ENCODE peak calls at places on chromosomes 12 and 14, in six cellular contexts. S is cardiac muscle cell, W is brain microvascular endothelial cell, Y is tibial artery, V is IMR-90, D is psoas muscle. I is an unnamed sample.

GRCh38 chr14:89477391-89477790 is 60.4 kb upstream of the FOXN3 start:
- DNase-seq in S (no peak), W (no peak), Y (peak), V (no peak), D (no peak), I (no peak)

GRCh38 chr12:108302471-108303311 is 36.4 kb downstream of the CMKLR1 start:
- DNase-seq in S (peak), W (no peak), Y (peak), V (no peak), D (peak), I (peak)

GRCh38 chr12:52389313-52390207 is 4.1 kb upstream of the KRT84 start:
- DNase-seq in S (peak), W (no peak), Y (no peak), V (no peak), D (no peak), I (no peak)

GRCh38 chr14:74204481-74204880 is 34.8 kb upstream of the VSX2 start:
- DNase-seq in S (no peak), W (no peak), Y (no peak), V (no peak), D (no peak), I (no peak)

GRCh38 chr12:124847675-124848074 is 16.0 kb downstream of the SCARB1 start:
- DNase-seq in S (peak), W (no peak), Y (no peak), V (peak), D (no peak), I (no peak)

GRCh38 chr14:68548194-68549056 is 244.4 kb downstream of the ZFP36L1 start:
- DNase-seq in S (peak), W (peak), Y (peak), V (peak), D (peak), I (peak)

GRCh38 chr12:82326905-82327503 is 31.2 kb downstream of the CCDC59 start:
- DNase-seq in S (peak), W (no peak), Y (no peak), V (peak), D (no peak), I (no peak)

GRCh38 chr14:72651081-72651480 is 242.8 kb downstream of the DPF3 start:
- DNase-seq in S (peak), W (peak), Y (no peak), V (peak), D (no peak), I (no peak)

GRCh38 chr14:50955373-50956043 is 11.2 kb upstream of the PYGL start:
- DNase-seq in S (peak), W (peak), Y (no peak), V (peak), D (peak), I (peak)

GRCh38 chr14:32039401-32039800 is 37.7 kb upstream of the ARHGAP5 start:
- DNase-seq in S (no peak), W (no peak), Y (no peak), V (no peak), D (no peak), I (no peak)

GRCh38 chr12:76920182-76921014 is 41.6 kb upstream of the CSRP2 start:
- DNase-seq in S (no peak), W (no peak), Y (no peak), V (no peak), D (no peak), I (no peak)

GRCh38 chr12:104582739-104583138 is 126.0 kb downstream of the CHST11 start:
- DNase-seq in S (no peak), W (no peak), Y (no peak), V (no peak), D (no peak), I (no peak)

GRCh38 chr12:109428038-109428629 is 49.0 kb downstream of the KCTD10 start:
- DNase-seq in S (peak), W (peak), Y (peak), V (peak), D (peak), I (peak)

GRCh38 chr12:107344035-107344808 is 250.9 kb upstream of the CRY1 start:
- DNase-seq in S (no peak), W (peak), Y (no peak), V (peak), D (no peak), I (no peak)

GRCh38 chr12:59871779-59872178 is 275.9 kb downstream of the SLC16A7 start:
- DNase-seq in S (no peak), W (no peak), Y (no peak), V (no peak), D (no peak), I (no peak)

GRCh38 chr12:3132636-3133409 is 55.6 kb downstream of the TSPAN9 start:
- DNase-seq in S (peak), W (peak), Y (no peak), V (peak), D (no peak), I (no peak)

GRCh38 chr12:52291267-52291935 is at the start of gene KRT81:
- DNase-seq in S (no peak), W (no peak), Y (no peak), V (no peak), D (no peak), I (no peak)

GRCh38 chr12:19709889-19710288 is 270.6 kb downstream of the AEBP2 start:
- DNase-seq in S (no peak), W (no peak), Y (no peak), V (peak), D (no peak), I (no peak)

GRCh38 chr12:109827566-109828550 is 5.3 kb downstream of the TRPV4 start:
- DNase-seq in S (peak), W (no peak), Y (peak), V (no peak), D (peak), I (peak)

GRCh38 chr12:92288533-92288932 is 142.9 kb upstream of the BTG1 start:
- DNase-seq in S (no peak), W (no peak), Y (no peak), V (no peak), D (no peak), I (peak)

GRCh38 chr12:92552412-92553108 is 150.2 kb upstream of the PLEKHG7 start:
- DNase-seq in S (peak), W (no peak), Y (no peak), V (peak), D (no peak), I (no peak)

GRCh38 chr12:50981319-50982239 is 29.2 kb downstream of the HIGD1C start:
- DNase-seq in S (no peak), W (no peak), Y (no peak), V (no peak), D (no peak), I (no peak)

GRCh38 chr12:79975143-79975542 is 40.2 kb upstream of the PPP1R12A start:
- DNase-seq in S (no peak), W (no peak), Y (no peak), V (no peak), D (no peak), I (no peak)

GRCh38 chr12:131753757-131754156 is 42.9 kb downstream of the SFSWAP start:
- DNase-seq in S (no peak), W (no peak), Y (peak), V (no peak), D (no peak), I (no peak)

GRCh38 chr14:81275995-81276698 is 55.4 kb upstream of the GTF2A1 start:
- DNase-seq in S (no peak), W (no peak), Y (no peak), V (no peak), D (no peak), I (no peak)

GRCh38 chr14:62645649-62646048 is 399.6 kb downstream of the KCNH5 start:
- DNase-seq in S (no peak), W (no peak), Y (no peak), V (peak), D (no peak), I (no peak)

GRCh38 chr12:50517456-50518048 is 12.8 kb downstream of the DIP2B start:
- DNase-seq in S (peak), W (peak), Y (no peak), V (peak), D (no peak), I (no peak)

GRCh38 chr12:62802981-62803380 is 132.0 kb downstream of the PPM1H start:
- DNase-seq in S (no peak), W (peak), Y (no peak), V (peak), D (no peak), I (no peak)

GRCh38 chr12:108604208-108604941 is 6.5 kb upstream of the TMEM119 start:
- DNase-seq in S (no peak), W (no peak), Y (no peak), V (no peak), D (no peak), I (no peak)

GRCh38 chr12:20601668-20602280 is 93.4 kb upstream of the SLCO1C1 start:
- DNase-seq in S (peak), W (no peak), Y (no peak), V (peak), D (no peak), I (no peak)

GRCh38 chr12:114480309-114481199 is 74.6 kb upstream of the TBX5 start:
- DNase-seq in S (peak), W (no peak), Y (no peak), V (peak), D (no peak), I (no peak)

DNA sequence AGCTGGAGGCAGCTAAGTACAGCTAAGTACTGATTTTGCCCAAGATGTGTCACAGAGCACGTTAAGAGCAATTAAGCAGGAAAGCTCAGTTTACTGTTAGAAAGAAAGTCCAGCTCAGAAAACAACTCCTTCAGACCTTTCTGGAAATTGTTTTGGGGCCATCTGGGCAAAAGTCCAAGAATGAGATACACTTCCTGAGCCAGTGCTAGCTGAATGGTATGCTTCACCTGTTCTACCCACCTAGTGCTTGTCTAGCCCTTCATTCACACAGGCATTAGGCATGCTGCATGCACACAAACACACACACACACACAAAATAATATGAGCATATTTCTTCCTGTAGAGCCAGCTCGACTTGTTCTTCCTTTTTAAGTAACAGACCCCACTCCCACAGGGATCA is 6.6 kb upstream of the IKZF4 start:
- DNase-seq in S (no peak), W (no peak), Y (no peak), V (no peak), D (no peak), I (no peak)
- TF ChIP-seq CTCF in S (no peak), W (no peak), Y (no peak), V (no peak), D (no peak), I (no peak)

GRCh38 chr12:12613334-12613733 is 1.7 kb downstream of the CREBL2 start:
- DNase-seq in S (no peak), W (no peak), Y (no peak), V (no peak), D (no peak), I (no peak)
- H3K27ac ChIP-seq in S (no peak), W (no peak), Y (no peak), V (no peak), D (peak), I (peak)

GRCh38 chr14:39467889-39468524 is 35.8 kb upstream of the FBXO33 start:
- DNase-seq in S (peak), W (peak), Y (no peak), V (peak), D (no peak), I (no peak)
- TF ChIP-seq CTCF in S (peak), W (peak), Y (no peak), V (peak), D (no peak), I (no peak)

GRCh38 chr12:123572391-123572790 is 12.0 kb upstream of the TMED2 start:
- DNase-seq in S (no peak), W (no peak), Y (no peak), V (no peak), D (no peak), I (no peak)
- H3K27ac ChIP-seq in S (no peak), W (no peak), Y (no peak), V (no peak), D (no peak), I (no peak)

GRCh38 chr12:64680235-64680634 is 69.9 kb downstream of the RASSF3 start:
- DNase-seq in S (no peak), W (no peak), Y (no peak), V (no peak), D (no peak), I (no peak)

GRCh38 chr12:64679487-64679983 is 69.2 kb downstream of the RASSF3 start:
- DNase-seq in S (peak), W (peak), Y (peak), V (peak), D (peak), I (peak)

GRCh38 chr12:64678835-64679234 is 68.5 kb downstream of the RASSF3 start:
- DNase-seq in S (no peak), W (no peak), Y (no peak), V (no peak), D (no peak), I (no peak)

GRCh38 chr12:64675795-64676194 is 65.5 kb downstream of the RASSF3 start:
- DNase-seq in S (peak), W (peak), Y (peak), V (no peak), D (no peak), I (no peak)

DNA sequence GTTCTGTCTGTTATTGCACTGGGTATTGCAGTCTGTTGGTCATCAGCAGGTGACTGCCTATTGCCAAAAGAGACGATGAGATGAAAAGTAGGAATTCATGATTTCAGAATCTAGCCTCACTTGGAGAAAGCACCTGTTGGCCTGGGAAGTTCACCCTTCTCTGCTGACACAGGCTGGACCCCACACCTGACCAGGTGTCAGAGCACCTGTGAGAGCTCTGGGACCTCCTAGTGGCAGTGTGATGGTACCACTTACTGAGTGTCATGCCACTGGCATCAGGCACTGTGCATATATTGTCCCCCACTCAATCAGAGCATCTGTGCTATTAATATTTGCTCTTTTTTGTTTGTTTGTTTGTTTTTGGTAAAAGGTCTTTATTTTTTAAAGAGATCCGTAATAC is 68.0 kb downstream of the RASSF3 start:
- DNase-seq in S (no peak), W (no peak), Y (no peak), V (no peak), D (no peak), I (no peak)
- TF ChIP-seq CTCF in S (no peak), W (peak), Y (no peak), V (no peak), D (no peak), I (no peak)

GRCh38 chr12:56488041-56488955 is at the start of gene GLS2:
- DNase-seq in S (peak), W (peak), Y (peak), V (peak), D (peak), I (peak)
- H3K27ac ChIP-seq in S (no peak), W (no peak), Y (no peak), V (no peak), D (no peak), I (no peak)

GRCh38 chr14:28298156-28298555 is 468.4 kb upstream of the FOXG1 start:
- DNase-seq in S (peak), W (no peak), Y (no peak), V (no peak), D (no peak), I (no peak)

GRCh38 chr14:28299227-28299626 is 467.4 kb upstream of the FOXG1 start:
- DNase-seq in S (no peak), W (no peak), Y (no peak), V (no peak), D (no peak), I (no peak)

GRCh38 chr14:28297559-28297958 is 469.0 kb upstream of the FOXG1 start:
- DNase-seq in S (peak), W (no peak), Y (no peak), V (no peak), D (no peak), I (no peak)

GRCh38 chr14:28300356-28300755 is 466.2 kb upstream of the FOXG1 start:
- DNase-seq in S (no peak), W (no peak), Y (no peak), V (no peak), D (no peak), I (no peak)

GRCh38 chr14:28294834-28295440 is 471.6 kb upstream of the FOXG1 start:
- DNase-seq in S (peak), W (peak), Y (no peak), V (no peak), D (no peak), I (no peak)
- TF ChIP-seq CTCF in S (peak), W (peak), Y (no peak), V (no peak), D (no peak), I (no peak)

GRCh38 chr14:22265319-22266140 is 323.5 kb downstream of the DAD1 start:
- DNase-seq in S (peak), W (peak), Y (peak), V (peak), D (no peak), I (no peak)
- H3K27ac ChIP-seq in S (no peak), W (peak), Y (peak), V (peak), D (no peak), I (no peak)

GRCh38 chr12:116879509-116880212 is 1.6 kb downstream of the HRK start:
- DNase-seq in S (no peak), W (no peak), Y (no peak), V (no peak), D (no peak), I (no peak)

GRCh38 chr12:116880213-116880816 is 926 bp downstream of the HRK start:
- DNase-seq in S (peak), W (no peak), Y (no peak), V (no peak), D (no peak), I (no peak)

GRCh38 chr12:116881325-116881866 is at the start of gene HRK:
- DNase-seq in S (peak), W (no peak), Y (no peak), V (no peak), D (no peak), I (no peak)

GRCh38 chr12:116881867-116882507 is 746 bp upstream of the HRK start:
- DNase-seq in S (no peak), W (no peak), Y (no peak), V (no peak), D (no peak), I (no peak)

DNA sequence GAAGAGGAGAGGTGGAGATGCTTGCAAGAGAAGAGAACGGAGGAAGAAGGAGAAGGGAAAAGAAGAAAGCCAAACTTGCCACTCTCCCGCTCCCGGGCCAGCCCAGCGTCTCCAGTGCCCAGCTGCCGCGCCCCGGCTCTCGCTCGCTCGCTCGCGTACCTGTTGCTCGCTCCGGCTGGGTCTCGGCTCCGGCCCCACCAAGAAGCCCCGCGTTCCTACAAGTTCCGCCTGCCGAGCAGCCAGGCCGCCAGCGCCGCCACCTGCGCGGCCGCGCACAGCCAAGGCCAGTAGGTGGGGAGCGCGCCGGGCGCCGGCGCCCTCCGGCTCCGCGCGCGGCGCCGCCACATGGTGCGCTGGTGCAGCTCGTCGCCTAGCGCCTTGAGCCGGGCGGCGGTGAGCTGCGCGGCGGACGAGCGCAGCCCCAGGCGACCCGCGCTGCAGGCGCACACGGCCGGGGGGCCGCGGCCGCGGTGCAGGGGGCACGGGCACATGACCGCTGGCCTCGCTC is 370 bp downstream of the HRK start:
- DNase-seq in S (peak), W (no peak), Y (no peak), V (peak), D (peak), I (no peak)
- TF ChIP-seq CTCF in S (no peak), W (no peak), Y (peak), V (no peak), D (no peak), I (no peak)

GRCh38 chr12:739349-739748 is 13.0 kb upstream of the WNK1 start:
- DNase-seq in S (no peak), W (no peak), Y (no peak), V (no peak), D (no peak), I (no peak)
- H3K27ac ChIP-seq in S (no peak), W (no peak), Y (no peak), V (no peak), D (no peak), I (peak)